ENCODE peak calls at places on chromosomes 13 and 19, in nine cellular contexts. R, M, I, K, F, B, U, N and Y are unnamed samples.
A peak's percentile ranks its signal among the peaks of the same experiment; 100 is the strongest.

GRCh38 chr19:47776568-47776967 is 1.9 kb upstream of the SELENOW start:
- DNase-seq in N (peak; percentile 70), U (no peak), R (no peak), M (no peak), I (no peak), F (no peak), B (no peak), K (no peak), Y (no peak)

GRCh38 chr19:10717356-10718204 is at the start of gene DNM2:
- DNase-seq in B (peak; percentile 100), K (peak; percentile 99), N (peak; percentile 100), F (peak; percentile 96), M (peak; percentile 100), R (peak; percentile 99), U (peak; percentile 98), I (peak; percentile 97), Y (peak; percentile 100)

GRCh38 chr19:58117841-58118575 is 20.0 kb upstream of the ZSCAN18 start:
- DNase-seq in N (peak; percentile 35), U (no peak), I (no peak), M (no peak), K (no peak), F (peak; percentile 24), B (no peak), R (no peak), Y (no peak)

GRCh38 chr13:45224181-45224580 is 23.3 kb upstream of the KCTD4 start:
- DNase-seq in N (no peak), U (no peak), M (no peak), F (no peak), I (no peak), K (no peak), R (no peak), B (no peak), Y (no peak)

GRCh38 chr13:64130600-64130999 is 2715.0 kb upstream of the PCDH20 start:
- DNase-seq in F (no peak), N (no peak), U (no peak), M (peak; percentile 4), I (no peak), B (no peak), R (no peak), K (no peak), Y (no peak)

GRCh38 chr19:50204811-50205675 is 1.6 kb downstream of the MYH14 start:
- DNase-seq in R (peak; percentile 83), K (no peak), F (peak; percentile 33), M (no peak), I (no peak), B (peak; percentile 78), U (peak; percentile 65), N (peak; percentile 96), Y (no peak)

GRCh38 chr19:53085496-53085895 is 17.7 kb downstream of the ZNF160 start:
- DNase-seq in B (no peak), I (no peak), U (no peak), F (no peak), K (no peak), M (no peak), N (no peak), R (no peak), Y (no peak)

GRCh38 chr13:58712191-58712590 is 1080.6 kb downstream of the PCDH17 start:
- DNase-seq in K (no peak), R (no peak), I (no peak), M (no peak), N (peak; percentile 74), F (no peak), B (no peak), U (no peak), Y (no peak)

GRCh38 chr13:47426126-47426849 is 529.4 kb upstream of the HTR2A start:
- DNase-seq in B (peak; percentile 77), I (no peak), K (no peak), N (no peak), U (peak; percentile 30), R (no peak), M (peak; percentile 75), F (no peak), Y (no peak)

GRCh38 chr19:13154241-13154778 is 4.1 kb downstream of the IER2 start:
- DNase-seq in M (peak; percentile 96), K (peak; percentile 91), B (peak; percentile 96), U (peak; percentile 96), R (peak; percentile 96), F (peak; percentile 57), I (peak; percentile 85), N (peak; percentile 33), Y (peak; percentile 94)

DNA sequence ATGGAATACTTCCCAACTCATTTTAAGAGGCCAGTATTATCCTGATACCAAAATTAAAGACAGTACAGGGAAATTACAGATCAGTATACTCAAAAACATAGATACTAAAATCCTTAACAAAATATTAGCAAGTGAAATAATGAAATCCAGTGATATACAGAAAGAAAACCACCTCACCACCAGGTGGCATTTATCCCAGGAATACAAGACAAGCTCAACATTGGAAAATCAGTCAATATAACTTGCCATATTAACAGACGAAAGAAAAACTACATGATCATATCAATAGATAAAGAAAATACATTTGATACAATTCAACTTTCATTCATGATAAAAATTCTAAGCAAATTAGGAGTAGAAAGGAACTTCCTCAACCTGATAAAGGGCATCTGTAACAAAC is 6.7 kb upstream of the GNA15 start:
- DNase-seq in F (no peak), M (peak; percentile 79), U (no peak), N (peak; percentile 55), K (no peak), R (no peak), B (no peak), I (no peak), Y (no peak)
- TF ChIP-seq CTCF in F (peak; percentile 74), M (peak; percentile 52), U (peak; percentile 41), N (peak; percentile 70), K (peak; percentile 23), R (peak; percentile 32), B (peak; percentile 52), I (peak; percentile 61), Y (peak; percentile 61)

GRCh38 chr13:81957121-81957520 is 1616.2 kb upstream of the SPRY2 start:
- DNase-seq in B (no peak), U (no peak), F (no peak), I (no peak), M (no peak), K (no peak), N (peak; percentile 49), R (no peak), Y (no peak)
- TF ChIP-seq CTCF in B (no peak), U (no peak), F (peak; percentile 11), I (no peak), M (no peak), K (no peak), N (peak; percentile 64), R (no peak), Y (no peak)

GRCh38 chr19:7188682-7189629 is 105.3 kb downstream of the INSR start:
- DNase-seq in R (no peak), I (no peak), U (no peak), F (no peak), B (no peak), N (no peak), M (peak; percentile 49), K (no peak), Y (no peak)

GRCh38 chr19:7182489-7182888 is 111.7 kb downstream of the INSR start:
- DNase-seq in I (no peak), U (no peak), F (no peak), R (no peak), N (no peak), B (no peak), M (no peak), K (no peak), Y (no peak)

GRCh38 chr19:7191946-7192691 is 102.1 kb downstream of the INSR start:
- DNase-seq in B (no peak), N (no peak), K (no peak), U (no peak), I (peak; percentile 26), M (no peak), F (no peak), R (no peak), Y (peak; percentile 62)

DNA sequence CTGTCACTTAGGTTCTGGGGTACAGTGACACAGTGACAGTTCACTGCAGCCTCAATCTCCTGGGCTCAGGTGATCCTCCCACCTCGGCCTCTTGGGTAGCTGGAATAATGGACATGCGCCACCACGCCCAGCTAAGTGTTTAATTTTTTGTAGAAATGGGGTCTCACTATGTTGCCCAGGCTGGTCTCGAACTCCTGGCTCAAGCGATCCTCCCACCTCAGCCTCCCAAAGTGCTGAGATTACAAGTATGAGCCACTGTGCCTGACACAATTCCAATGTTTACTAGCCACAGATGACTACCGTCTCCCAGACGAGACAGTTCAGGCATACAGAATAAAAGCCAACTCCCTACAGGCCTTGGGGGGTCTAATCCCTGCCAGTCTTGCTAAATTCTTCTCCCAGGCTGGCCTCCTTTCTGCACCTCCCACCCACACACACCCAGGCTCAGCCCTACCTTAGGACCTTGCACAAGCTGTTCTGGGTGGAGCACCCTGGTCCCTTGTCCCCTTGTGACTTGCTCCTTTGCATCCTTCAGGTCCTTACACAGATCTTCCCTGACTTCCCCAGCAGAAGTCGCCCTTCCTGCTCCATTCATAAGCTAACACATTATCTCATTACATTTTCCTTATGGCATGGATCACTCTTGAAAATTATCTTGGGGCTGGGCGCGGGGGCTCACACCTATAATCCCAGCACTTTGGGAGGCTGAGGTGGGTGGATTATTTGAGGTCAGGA is 106.4 kb downstream of the INSR start:
- DNase-seq in U (no peak), M (no peak), I (no peak), B (no peak), K (no peak), F (no peak), N (no peak), R (no peak), Y (no peak)
- TF ChIP-seq CTCF in U (no peak), M (no peak), I (no peak), B (no peak), K (no peak), F (no peak), N (no peak), R (no peak), Y (no peak)

GRCh38 chr13:111489301-111489700 is 168.9 kb downstream of the TEX29 start:
- DNase-seq in U (no peak), M (no peak), I (no peak), F (no peak), B (no peak), R (no peak), N (no peak), K (no peak), Y (no peak)

GRCh38 chr13:111492341-111492945 is 172.0 kb downstream of the TEX29 start:
- DNase-seq in U (no peak), F (no peak), I (no peak), R (no peak), B (no peak), K (no peak), N (no peak), M (no peak), Y (no peak)

GRCh38 chr13:111491659-111492058 is 171.2 kb downstream of the TEX29 start:
- DNase-seq in K (no peak), U (no peak), F (no peak), M (no peak), I (no peak), B (no peak), R (no peak), N (no peak), Y (no peak)

GRCh38 chr13:111490611-111491010 is 170.2 kb downstream of the TEX29 start:
- DNase-seq in R (no peak), N (no peak), I (no peak), U (no peak), B (no peak), F (no peak), M (no peak), K (no peak), Y (no peak)

DNA sequence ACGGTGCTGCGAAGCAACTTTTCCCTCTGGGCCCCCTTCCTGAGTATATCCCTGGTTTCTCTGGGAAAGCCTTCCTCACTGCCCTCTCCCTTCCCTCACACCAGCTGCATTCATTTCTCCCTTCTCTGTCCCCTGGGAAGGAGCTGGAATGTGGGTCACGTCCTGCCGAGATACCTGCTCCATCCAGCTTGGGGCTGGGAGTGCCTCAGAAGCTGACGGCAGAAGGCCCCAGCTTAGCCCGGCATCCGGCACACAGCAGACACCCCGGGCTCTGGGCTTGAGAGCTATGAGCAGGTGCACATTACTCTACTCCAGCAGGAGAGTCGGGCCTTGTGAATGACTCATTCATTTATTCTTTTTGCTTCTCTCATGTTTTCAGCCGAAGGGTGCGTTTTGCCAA is 170.6 kb downstream of the TEX29 start:
- DNase-seq in M (no peak), R (no peak), I (no peak), K (no peak), B (no peak), N (peak; percentile 19), F (no peak), U (no peak), Y (no peak)
- TF ChIP-seq CTCF in M (no peak), R (no peak), I (no peak), K (no peak), B (no peak), N (no peak), F (no peak), U (no peak), Y (no peak)